ENCODE peak calls at places on chromosomes 13 and 19, in ten cellular contexts. One of them, this sample, is unnamed.

GRCh38 chr13:50025446-50025845 is 10.2 kb downstream of the KCNRG start:
- DNase-seq in naive thymus-derived CD8-positive, alpha-beta T cell: no peak
- DNase-seq in EL: no peak
- DNase-seq in HT1080: no peak
- DNase-seq in fibroblast of lung: peak; percentile 15
- DNase-seq in GDM1: no peak
- DNase-seq in activated naive CD8-positive, alpha-beta T cell treated with anti-CD3 and anti-CD28 coated beads, Interleukin-2, amount 50 U/mL, for 24 hours: no peak
- DNase-seq in AG09319: no peak
- DNase-seq in activated CD4-positive, alpha-beta T cell treated with anti-CD3 and anti-CD28 coated beads, Interleukin-2, amount 50 U/mL, for 24 hours: no peak
- DNase-seq in HS-5: no peak
- DNase-seq in this sample: no peak

GRCh38 chr19:53308339-53308811 is 25.2 kb upstream of the ZNF845 start:
- DNase-seq in naive thymus-derived CD8-positive, alpha-beta T cell: no peak
- DNase-seq in EL: peak; percentile 12
- DNase-seq in HT1080: no peak
- DNase-seq in fibroblast of lung: no peak
- DNase-seq in GDM1: no peak
- DNase-seq in activated naive CD8-positive, alpha-beta T cell treated with anti-CD3 and anti-CD28 coated beads, Interleukin-2, amount 50 U/mL, for 24 hours: peak; percentile 5
- DNase-seq in AG09319: no peak
- DNase-seq in activated CD4-positive, alpha-beta T cell treated with anti-CD3 and anti-CD28 coated beads, Interleukin-2, amount 50 U/mL, for 24 hours: no peak
- DNase-seq in HS-5: no peak
- DNase-seq in this sample: no peak

GRCh38 chr13:40670307-40670706 is 3.9 kb upstream of the FOXO1 start:
- DNase-seq in naive thymus-derived CD8-positive, alpha-beta T cell: no peak
- DNase-seq in EL: no peak
- DNase-seq in HT1080: no peak
- DNase-seq in fibroblast of lung: no peak
- DNase-seq in GDM1: no peak
- DNase-seq in activated naive CD8-positive, alpha-beta T cell treated with anti-CD3 and anti-CD28 coated beads, Interleukin-2, amount 50 U/mL, for 24 hours: no peak
- DNase-seq in AG09319: no peak
- DNase-seq in activated CD4-positive, alpha-beta T cell treated with anti-CD3 and anti-CD28 coated beads, Interleukin-2, amount 50 U/mL, for 24 hours: no peak
- DNase-seq in HS-5: no peak
- DNase-seq in this sample: no peak

GRCh38 chr13:42384265-42384664 is 112.3 kb downstream of the AKAP11 start:
- DNase-seq in naive thymus-derived CD8-positive, alpha-beta T cell: no peak
- DNase-seq in EL: no peak
- DNase-seq in HT1080: peak; percentile 28
- DNase-seq in fibroblast of lung: peak; percentile 18
- DNase-seq in GDM1: no peak
- DNase-seq in activated naive CD8-positive, alpha-beta T cell treated with anti-CD3 and anti-CD28 coated beads, Interleukin-2, amount 50 U/mL, for 24 hours: no peak
- DNase-seq in AG09319: no peak
- DNase-seq in activated CD4-positive, alpha-beta T cell treated with anti-CD3 and anti-CD28 coated beads, Interleukin-2, amount 50 U/mL, for 24 hours: no peak
- DNase-seq in HS-5: no peak
- DNase-seq in this sample: no peak

GRCh38 chr13:80312012-80312704 is 28.8 kb downstream of the SPRY2 start:
- DNase-seq in naive thymus-derived CD8-positive, alpha-beta T cell: no peak
- DNase-seq in EL: no peak
- DNase-seq in HT1080: no peak
- DNase-seq in fibroblast of lung: no peak
- DNase-seq in GDM1: no peak
- DNase-seq in activated naive CD8-positive, alpha-beta T cell treated with anti-CD3 and anti-CD28 coated beads, Interleukin-2, amount 50 U/mL, for 24 hours: no peak
- DNase-seq in AG09319: no peak
- DNase-seq in activated CD4-positive, alpha-beta T cell treated with anti-CD3 and anti-CD28 coated beads, Interleukin-2, amount 50 U/mL, for 24 hours: no peak
- DNase-seq in HS-5: no peak
- DNase-seq in this sample: no peak

GRCh38 chr13:23642110-23642509 is 71.9 kb downstream of the TNFRSF19 start:
- DNase-seq in naive thymus-derived CD8-positive, alpha-beta T cell: no peak
- DNase-seq in EL: no peak
- DNase-seq in HT1080: no peak
- DNase-seq in fibroblast of lung: peak; percentile 75
- DNase-seq in GDM1: no peak
- DNase-seq in activated naive CD8-positive, alpha-beta T cell treated with anti-CD3 and anti-CD28 coated beads, Interleukin-2, amount 50 U/mL, for 24 hours: no peak
- DNase-seq in AG09319: no peak
- DNase-seq in activated CD4-positive, alpha-beta T cell treated with anti-CD3 and anti-CD28 coated beads, Interleukin-2, amount 50 U/mL, for 24 hours: no peak
- DNase-seq in HS-5: no peak
- DNase-seq in this sample: no peak

GRCh38 chr13:33639158-33639557 is 178.8 kb upstream of the RFC3 start:
- DNase-seq in naive thymus-derived CD8-positive, alpha-beta T cell: no peak
- DNase-seq in EL: peak; percentile 72
- DNase-seq in HT1080: no peak
- DNase-seq in fibroblast of lung: peak; percentile 54
- DNase-seq in GDM1: no peak
- DNase-seq in activated naive CD8-positive, alpha-beta T cell treated with anti-CD3 and anti-CD28 coated beads, Interleukin-2, amount 50 U/mL, for 24 hours: no peak
- DNase-seq in AG09319: peak; percentile 69
- DNase-seq in activated CD4-positive, alpha-beta T cell treated with anti-CD3 and anti-CD28 coated beads, Interleukin-2, amount 50 U/mL, for 24 hours: no peak
- DNase-seq in HS-5: no peak
- DNase-seq in this sample: peak; percentile 86

GRCh38 chr19:1015782-1016646 is 4.9 kb downstream of the TMEM259 start:
- DNase-seq in naive thymus-derived CD8-positive, alpha-beta T cell: no peak
- DNase-seq in EL: no peak
- DNase-seq in HT1080: no peak
- DNase-seq in fibroblast of lung: no peak
- DNase-seq in GDM1: no peak
- DNase-seq in activated naive CD8-positive, alpha-beta T cell treated with anti-CD3 and anti-CD28 coated beads, Interleukin-2, amount 50 U/mL, for 24 hours: no peak
- DNase-seq in AG09319: no peak
- DNase-seq in activated CD4-positive, alpha-beta T cell treated with anti-CD3 and anti-CD28 coated beads, Interleukin-2, amount 50 U/mL, for 24 hours: no peak
- DNase-seq in HS-5: no peak
- DNase-seq in this sample: no peak

GRCh38 chr13:113813749-113814434 is 50.0 kb downstream of the GAS6 start:
- DNase-seq in naive thymus-derived CD8-positive, alpha-beta T cell: no peak
- DNase-seq in EL: no peak
- DNase-seq in HT1080: no peak
- DNase-seq in fibroblast of lung: peak; percentile 34
- DNase-seq in GDM1: no peak
- DNase-seq in activated naive CD8-positive, alpha-beta T cell treated with anti-CD3 and anti-CD28 coated beads, Interleukin-2, amount 50 U/mL, for 24 hours: no peak
- DNase-seq in AG09319: no peak
- DNase-seq in activated CD4-positive, alpha-beta T cell treated with anti-CD3 and anti-CD28 coated beads, Interleukin-2, amount 50 U/mL, for 24 hours: no peak
- DNase-seq in HS-5: no peak
- DNase-seq in this sample: no peak

GRCh38 chr19:43229315-43229714 is 23.9 kb upstream of the PSG4 start:
- DNase-seq in naive thymus-derived CD8-positive, alpha-beta T cell: no peak
- DNase-seq in EL: peak; percentile 41
- DNase-seq in HT1080: peak; percentile 43
- DNase-seq in fibroblast of lung: peak; percentile 11
- DNase-seq in GDM1: no peak
- DNase-seq in activated naive CD8-positive, alpha-beta T cell treated with anti-CD3 and anti-CD28 coated beads, Interleukin-2, amount 50 U/mL, for 24 hours: no peak
- DNase-seq in AG09319: no peak
- DNase-seq in activated CD4-positive, alpha-beta T cell treated with anti-CD3 and anti-CD28 coated beads, Interleukin-2, amount 50 U/mL, for 24 hours: no peak
- DNase-seq in HS-5: no peak
- DNase-seq in this sample: no peak

GRCh38 chr19:36201684-36202083 is 12.8 kb downstream of the ZNF565 start:
- DNase-seq in naive thymus-derived CD8-positive, alpha-beta T cell: no peak
- DNase-seq in EL: no peak
- DNase-seq in HT1080: no peak
- DNase-seq in fibroblast of lung: no peak
- DNase-seq in GDM1: no peak
- DNase-seq in activated naive CD8-positive, alpha-beta T cell treated with anti-CD3 and anti-CD28 coated beads, Interleukin-2, amount 50 U/mL, for 24 hours: no peak
- DNase-seq in AG09319: no peak
- DNase-seq in activated CD4-positive, alpha-beta T cell treated with anti-CD3 and anti-CD28 coated beads, Interleukin-2, amount 50 U/mL, for 24 hours: no peak
- DNase-seq in HS-5: no peak
- DNase-seq in this sample: no peak

GRCh38 chr13:42970824-42971669 is 21.0 kb downstream of the EPSTI1 start:
- DNase-seq in naive thymus-derived CD8-positive, alpha-beta T cell: peak; percentile 24
- DNase-seq in EL: peak; percentile 78
- DNase-seq in HT1080: peak; percentile 50
- DNase-seq in fibroblast of lung: peak; percentile 37
- DNase-seq in GDM1: peak; percentile 42
- DNase-seq in activated naive CD8-positive, alpha-beta T cell treated with anti-CD3 and anti-CD28 coated beads, Interleukin-2, amount 50 U/mL, for 24 hours: peak; percentile 43
- DNase-seq in AG09319: no peak
- DNase-seq in activated CD4-positive, alpha-beta T cell treated with anti-CD3 and anti-CD28 coated beads, Interleukin-2, amount 50 U/mL, for 24 hours: no peak
- DNase-seq in HS-5: no peak
- DNase-seq in this sample: no peak

GRCh38 chr13:99916366-99917103 is 55.0 kb downstream of the ZIC5 start:
- DNase-seq in naive thymus-derived CD8-positive, alpha-beta T cell: peak; percentile 7
- DNase-seq in EL: peak; percentile 63
- DNase-seq in HT1080: peak; percentile 70
- DNase-seq in fibroblast of lung: peak; percentile 59
- DNase-seq in GDM1: peak; percentile 37
- DNase-seq in activated naive CD8-positive, alpha-beta T cell treated with anti-CD3 and anti-CD28 coated beads, Interleukin-2, amount 50 U/mL, for 24 hours: no peak
- DNase-seq in AG09319: peak; percentile 48
- DNase-seq in activated CD4-positive, alpha-beta T cell treated with anti-CD3 and anti-CD28 coated beads, Interleukin-2, amount 50 U/mL, for 24 hours: no peak
- DNase-seq in HS-5: peak; percentile 4
- DNase-seq in this sample: no peak

GRCh38 chr19:37964109-37964508 is 57.1 kb downstream of the SIPA1L3 start:
- DNase-seq in naive thymus-derived CD8-positive, alpha-beta T cell: no peak
- DNase-seq in EL: peak; percentile 50
- DNase-seq in HT1080: no peak
- DNase-seq in fibroblast of lung: peak; percentile 61
- DNase-seq in GDM1: no peak
- DNase-seq in activated naive CD8-positive, alpha-beta T cell treated with anti-CD3 and anti-CD28 coated beads, Interleukin-2, amount 50 U/mL, for 24 hours: no peak
- DNase-seq in AG09319: no peak
- DNase-seq in activated CD4-positive, alpha-beta T cell treated with anti-CD3 and anti-CD28 coated beads, Interleukin-2, amount 50 U/mL, for 24 hours: no peak
- DNase-seq in HS-5: no peak
- DNase-seq in this sample: no peak

GRCh38 chr13:113643593-113643992 is 14.4 kb downstream of the ATP4B start:
- DNase-seq in naive thymus-derived CD8-positive, alpha-beta T cell: no peak
- DNase-seq in EL: no peak
- DNase-seq in HT1080: no peak
- DNase-seq in fibroblast of lung: peak; percentile 91
- DNase-seq in GDM1: no peak
- DNase-seq in activated naive CD8-positive, alpha-beta T cell treated with anti-CD3 and anti-CD28 coated beads, Interleukin-2, amount 50 U/mL, for 24 hours: no peak
- DNase-seq in AG09319: no peak
- DNase-seq in activated CD4-positive, alpha-beta T cell treated with anti-CD3 and anti-CD28 coated beads, Interleukin-2, amount 50 U/mL, for 24 hours: no peak
- DNase-seq in HS-5: no peak
- DNase-seq in this sample: no peak

GRCh38 chr13:101018720-101019119 is 344.1 kb upstream of the TMTC4 start:
- DNase-seq in naive thymus-derived CD8-positive, alpha-beta T cell: no peak
- DNase-seq in EL: peak; percentile 88
- DNase-seq in HT1080: peak; percentile 91
- DNase-seq in fibroblast of lung: peak; percentile 87
- DNase-seq in GDM1: no peak
- DNase-seq in activated naive CD8-positive, alpha-beta T cell treated with anti-CD3 and anti-CD28 coated beads, Interleukin-2, amount 50 U/mL, for 24 hours: no peak
- DNase-seq in AG09319: peak; percentile 0
- DNase-seq in activated CD4-positive, alpha-beta T cell treated with anti-CD3 and anti-CD28 coated beads, Interleukin-2, amount 50 U/mL, for 24 hours: no peak
- DNase-seq in HS-5: peak; percentile 58
- DNase-seq in this sample: peak; percentile 31

GRCh38 chr13:46640843-46641242 is 87.9 kb downstream of the LRCH1 start:
- DNase-seq in naive thymus-derived CD8-positive, alpha-beta T cell: no peak
- DNase-seq in EL: peak; percentile 61
- DNase-seq in HT1080: peak; percentile 55
- DNase-seq in fibroblast of lung: peak; percentile 46
- DNase-seq in GDM1: peak; percentile 26
- DNase-seq in activated naive CD8-positive, alpha-beta T cell treated with anti-CD3 and anti-CD28 coated beads, Interleukin-2, amount 50 U/mL, for 24 hours: no peak
- DNase-seq in AG09319: no peak
- DNase-seq in activated CD4-positive, alpha-beta T cell treated with anti-CD3 and anti-CD28 coated beads, Interleukin-2, amount 50 U/mL, for 24 hours: no peak
- DNase-seq in HS-5: no peak
- DNase-seq in this sample: no peak

GRCh38 chr19:32421589-32422361 is 16.2 kb downstream of the DPY19L3 start:
- DNase-seq in naive thymus-derived CD8-positive, alpha-beta T cell: no peak
- DNase-seq in EL: no peak
- DNase-seq in HT1080: no peak
- DNase-seq in fibroblast of lung: no peak
- DNase-seq in GDM1: peak; percentile 82
- DNase-seq in activated naive CD8-positive, alpha-beta T cell treated with anti-CD3 and anti-CD28 coated beads, Interleukin-2, amount 50 U/mL, for 24 hours: no peak
- DNase-seq in AG09319: no peak
- DNase-seq in activated CD4-positive, alpha-beta T cell treated with anti-CD3 and anti-CD28 coated beads, Interleukin-2, amount 50 U/mL, for 24 hours: no peak
- DNase-seq in HS-5: no peak
- DNase-seq in this sample: no peak